ENCODE peak calls at places on chromosomes 2 and 18, in six cellular contexts. G is H1, D is neuronal stem cell, E is IMR-90, W is mesenchymal stem cell, X is H9. P is an unnamed sample.

GRCh38 chr2:62672601-62673000 is 32.9 kb upstream of the EHBP1 start:
- DNase-seq in W (peak; percentile 68), X (peak; percentile 66), E (peak; percentile 70), G (peak; percentile 54), D (peak; percentile 66), P (peak; percentile 46)

GRCh38 chr2:227780981-227781630 is 32.5 kb upstream of the CCL20 start:
- DNase-seq in D (no peak), W (no peak), X (no peak), E (no peak), G (no peak), P (peak; percentile 26)

GRCh38 chr2:205141381-205141780 is 540.9 kb upstream of the NRP2 start:
- DNase-seq in W (no peak), G (no peak), E (no peak), D (no peak), X (no peak), P (no peak)

GRCh38 chr2:177010134-177010533 is 202.5 kb upstream of the HNRNPA3 start:
- DNase-seq in G (no peak), E (no peak), D (no peak), W (no peak), X (no peak), P (no peak)

GRCh38 chr2:71756280-71756906 is 303.0 kb downstream of the DYSF start:
- DNase-seq in G (no peak), E (peak; percentile 35), W (peak; percentile 42), D (no peak), X (no peak), P (no peak)

GRCh38 chr2:162591403-162592083 is 247.0 kb downstream of the KCNH7 start:
- DNase-seq in W (peak; percentile 52), G (no peak), X (no peak), D (no peak), E (no peak), P (peak; percentile 17)

GRCh38 chr2:2827691-2828315 is 496.7 kb upstream of the MYT1L start:
- DNase-seq in D (no peak), E (no peak), G (peak; percentile 11), X (peak; percentile 10), W (no peak), P (no peak)

GRCh38 chr18:74234326-74235171 is 57.2 kb downstream of the CYB5A start:
- DNase-seq in E (peak; percentile 69), G (no peak), D (no peak), X (no peak), W (peak; percentile 86), P (peak; percentile 45)

GRCh38 chr2:170176212-170176611 is 1.7 kb upstream of the MYO3B start:
- DNase-seq in E (no peak), W (no peak), X (no peak), D (no peak), G (no peak), P (no peak)

GRCh38 chr2:36357506-36358316 is 2.1 kb downstream of the CRIM1 start:
- DNase-seq in W (peak; percentile 92), D (no peak), G (peak; percentile 58), X (peak; percentile 58), E (peak; percentile 85), P (peak; percentile 80)

GRCh38 chr2:241563571-241563980 is 5.0 kb downstream of the BOK start:
- DNase-seq in D (no peak), X (no peak), G (no peak), E (no peak), W (no peak), P (no peak)

GRCh38 chr2:222307978-222308479 is 9.2 kb upstream of the PAX3 start:
- DNase-seq in D (no peak), X (peak; percentile 40), G (peak; percentile 48), W (no peak), E (no peak), P (no peak)

GRCh38 chr2:214574077-214574775 is 163.4 kb downstream of the VWC2L start:
- DNase-seq in D (no peak), G (no peak), X (no peak), E (no peak), W (no peak), P (no peak)

GRCh38 chr18:11324956-11325873 is 175.8 kb upstream of the PIEZO2 start:
- DNase-seq in D (no peak), E (peak; percentile 85), G (no peak), W (peak; percentile 84), X (no peak), P (peak; percentile 77)

GRCh38 chr18:78659748-78660147 is 319.9 kb upstream of the SALL3 start:
- DNase-seq in X (peak; percentile 70), D (peak; percentile 14), E (no peak), W (no peak), G (peak; percentile 87), P (no peak)

GRCh38 chr2:131142849-131143248 is 37.7 kb downstream of the PLEKHB2 start:
- DNase-seq in D (no peak), G (no peak), E (no peak), X (no peak), W (no peak), P (no peak)
- H3K14ac ChIP-seq in D (no peak overlapping the region), G (no peak overlapping the region), E (no peak overlapping the region), X (no peak overlapping the region), W (no peak overlapping the region), P (no peak overlapping the region)

GRCh38 chr2:238924496-238925195 is 76.8 kb downstream of the TWIST2 start:
- DNase-seq in D (no peak), E (no peak), X (no peak), W (no peak), G (no peak), P (no peak)
- H3K14ac ChIP-seq in D (no peak overlapping the region), E (no peak overlapping the region), X (no peak overlapping the region), W (no peak overlapping the region), G (no peak overlapping the region), P (no peak overlapping the region)

GRCh38 chr2:101150306-101151140 is 659 bp downstream of the TBC1D8 start:
- DNase-seq in E (no peak), X (peak; percentile 46), W (peak; percentile 32), D (peak; percentile 18), G (peak; percentile 77), P (no peak)
- H3K14ac ChIP-seq in E (no peak overlapping the region), X (peak overlapping the region; percentile 39), W (no peak overlapping the region), D (no peak overlapping the region), G (no peak overlapping the region), P (no peak overlapping the region)

GRCh38 chr2:12180046-12180445 is 433.6 kb downstream of the LPIN1 start:
- DNase-seq in G (no peak), X (no peak), W (no peak), E (no peak), D (no peak), P (no peak)
- H3K14ac ChIP-seq in G (no peak overlapping the region), X (no peak overlapping the region), W (no peak overlapping the region), E (no peak overlapping the region), D (no peak overlapping the region), P (no peak overlapping the region)

P was measured in trophoblast cell.